ENCODE peak calls at places on chromosomes 13 and 19, in seven cellular contexts. M, H, N, S, K, T and Z are unnamed samples.
A peak's percentile ranks its signal among the peaks of the same experiment; 100 is the strongest.

GRCh38 chr13:29901714-29902631 is 51.6 kb upstream of the UBL3 start:
- DNase-seq in M (no peak), H (peak; percentile 14), N (peak; percentile 58), S (no peak), K (peak; percentile 27), T (peak; percentile 97), Z (no peak)

GRCh38 chr13:67147257-67148218 is 82.6 kb downstream of the PCDH9 start:
- DNase-seq in M (no peak), H (no peak), N (no peak), S (peak; percentile 11), K (no peak), T (peak; percentile 75), Z (no peak)

GRCh38 chr19:49639401-49640112 is 386 bp downstream of the RRAS start:
- DNase-seq in M (no peak), H (no peak), N (no peak), S (peak; percentile 31), K (no peak), T (no peak), Z (no peak)

GRCh38 chr13:31896427-31896826 is 135.1 kb upstream of the FRY start:
- DNase-seq in M (no peak), H (no peak), N (peak; percentile 66), S (peak; percentile 8), K (no peak), T (peak; percentile 88), Z (peak; percentile 10)

GRCh38 chr19:13986348-13986904 is 19.7 kb downstream of the RFX1 start:
- DNase-seq in M (peak; percentile 96), H (peak; percentile 98), N (peak; percentile 91), S (peak; percentile 55), K (peak; percentile 99), T (peak; percentile 80), Z (peak; percentile 67)

GRCh38 chr13:114226088-114226487 is 8.6 kb upstream of the CDC16 start:
- DNase-seq in M (no peak), H (no peak), N (no peak), S (no peak), K (no peak), T (no peak), Z (peak; percentile 34)

GRCh38 chr19:40806385-40807146 is 7.6 kb downstream of the EGLN2 start:
- DNase-seq in M (peak; percentile 71), H (peak; percentile 74), N (peak; percentile 88), S (peak; percentile 97), K (peak; percentile 79), T (peak; percentile 97), Z (peak; percentile 98)

GRCh38 chr13:44063881-44064280 is 184.2 kb downstream of the LACC1 start:
- DNase-seq in M (no peak), H (no peak), N (no peak), S (no peak), K (no peak), T (no peak), Z (no peak)

GRCh38 chr19:38792250-38793111 is 3.5 kb downstream of the LGALS7B start:
- DNase-seq in M (peak; percentile 17), H (peak; percentile 11), N (peak; percentile 78), S (no peak), K (peak; percentile 46), T (no peak), Z (peak; percentile 35)

GRCh38 chr19:51784922-51785690 is 9.9 kb upstream of the FPR3 start:
- DNase-seq in M (no peak), H (no peak), N (peak; percentile 67), S (no peak), K (peak; percentile 49), T (peak; percentile 32), Z (no peak)

GRCh38 chr13:46992383-46992952 is 95.6 kb upstream of the HTR2A start:
- DNase-seq in M (no peak), H (no peak), N (no peak), S (peak; percentile 11), K (no peak), T (peak; percentile 14), Z (no peak)